ENCODE peak calls at places on chromosome 12, in six cellular contexts. S is lower leg skin, W is cardiac fibroblast, N is ovary, B is progenitor cell of endocrine pancreas, Z is dorsolateral prefrontal cortex. I is an unnamed sample.

GRCh38 chr12:96241484-96242256 is 47.5 kb downstream of the ELK3 start:
- DNase-seq in S (no peak), W (peak), N (no peak), B (no peak), Z (no peak), I (no peak)

GRCh38 chr12:1380171-1380974 is 214.0 kb downstream of the FBXL14 start:
- DNase-seq in S (no peak), W (no peak), N (no peak), B (no peak), Z (no peak), I (no peak)

GRCh38 chr12:83123039-83123438 is 436.3 kb downstream of the TMTC2 start:
- DNase-seq in S (no peak), W (peak), N (no peak), B (no peak), Z (no peak), I (no peak)

GRCh38 chr12:127282786-127283565 is 984.0 kb upstream of the TMEM132C start:
- DNase-seq in S (no peak), W (no peak), N (no peak), B (no peak), Z (no peak), I (no peak)

GRCh38 chr12:106147956-106148355 is 9.2 kb upstream of the NUAK1 start:
- DNase-seq in S (no peak), W (no peak), N (peak), B (no peak), Z (peak), I (no peak)

GRCh38 chr12:108299516-108299915 is 39.6 kb downstream of the CMKLR1 start:
- DNase-seq in S (no peak), W (no peak), N (no peak), B (no peak), Z (no peak), I (no peak)

GRCh38 chr12:14948672-14949071 is 10.3 kb upstream of the ERP27 start:
- DNase-seq in S (peak), W (peak), N (peak), B (no peak), Z (no peak), I (no peak)

GRCh38 chr12:132502149-132502881 is 12.4 kb downstream of the FBRSL1 start:
- DNase-seq in S (no peak), W (no peak), N (no peak), B (no peak), Z (no peak), I (no peak)

GRCh38 chr12:104083769-104084475 is 19.6 kb downstream of the HCFC2 start:
- DNase-seq in S (no peak), W (no peak), N (no peak), B (no peak), Z (no peak), I (no peak)

GRCh38 chr12:116313194-116313910 is 35.9 kb upstream of the MED13L start:
- DNase-seq in S (no peak), W (no peak), N (peak), B (no peak), Z (no peak), I (no peak)

DNA sequence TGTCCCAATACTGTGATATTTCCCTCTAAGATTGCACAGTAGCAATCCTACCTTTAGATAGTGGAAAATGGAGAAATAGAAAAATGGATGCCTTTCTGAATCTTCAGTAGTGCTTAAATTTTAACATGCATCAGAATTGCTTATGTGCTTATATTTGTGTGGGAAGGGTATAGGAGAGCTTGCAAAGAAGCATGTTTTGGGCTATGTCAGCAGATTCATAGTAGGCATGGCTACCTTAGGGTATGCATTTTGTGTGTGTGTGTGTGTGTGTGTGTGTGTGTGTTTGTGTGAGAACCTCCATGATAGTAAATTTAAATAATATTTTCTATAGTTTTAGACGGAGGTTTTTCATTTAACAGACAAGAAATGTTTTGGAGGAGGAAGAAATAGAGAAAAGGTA is 38.3 kb downstream of the NEUROD4 start:
- DNase-seq in S (no peak), W (no peak), N (no peak), B (no peak), Z (no peak), I (no peak)
- TF ChIP-seq CTCF in S (no peak), W (no peak), N (no peak), B (no peak), Z (no peak), I (no peak)

DNA sequence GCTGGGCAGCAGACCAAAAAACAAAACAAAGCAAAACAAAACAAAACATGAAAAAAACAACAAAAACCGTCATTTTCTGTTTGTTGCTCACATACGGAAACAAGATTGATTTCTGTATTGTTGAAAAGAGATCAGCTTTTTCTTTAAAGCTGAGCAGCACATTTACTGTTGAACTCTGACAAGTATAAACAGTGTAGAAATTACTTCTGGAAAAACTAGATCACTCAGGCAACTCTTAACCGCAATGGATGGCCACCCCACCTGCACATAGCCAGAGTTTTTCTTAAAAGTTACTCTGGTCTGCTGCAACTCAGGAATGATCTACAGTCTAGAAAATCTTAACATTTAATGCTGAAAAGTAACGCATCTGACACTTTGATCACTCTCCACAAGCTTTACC is 80.9 kb downstream of the PPM1H start:
- DNase-seq in S (no peak), W (no peak), N (no peak), B (no peak), Z (no peak), I (no peak)
- TF ChIP-seq CTCF in S (no peak), W (no peak), N (no peak), B (no peak), Z (no peak), I (no peak)

GRCh38 chr12:85519163-85519562 is 239.1 kb downstream of the ALX1 start:
- DNase-seq in S (no peak), W (no peak), N (no peak), B (no peak), Z (no peak), I (no peak)
- TF ChIP-seq CTCF in S (no peak), W (no peak), N (no peak), B (no peak), Z (no peak), I (no peak)

DNA sequence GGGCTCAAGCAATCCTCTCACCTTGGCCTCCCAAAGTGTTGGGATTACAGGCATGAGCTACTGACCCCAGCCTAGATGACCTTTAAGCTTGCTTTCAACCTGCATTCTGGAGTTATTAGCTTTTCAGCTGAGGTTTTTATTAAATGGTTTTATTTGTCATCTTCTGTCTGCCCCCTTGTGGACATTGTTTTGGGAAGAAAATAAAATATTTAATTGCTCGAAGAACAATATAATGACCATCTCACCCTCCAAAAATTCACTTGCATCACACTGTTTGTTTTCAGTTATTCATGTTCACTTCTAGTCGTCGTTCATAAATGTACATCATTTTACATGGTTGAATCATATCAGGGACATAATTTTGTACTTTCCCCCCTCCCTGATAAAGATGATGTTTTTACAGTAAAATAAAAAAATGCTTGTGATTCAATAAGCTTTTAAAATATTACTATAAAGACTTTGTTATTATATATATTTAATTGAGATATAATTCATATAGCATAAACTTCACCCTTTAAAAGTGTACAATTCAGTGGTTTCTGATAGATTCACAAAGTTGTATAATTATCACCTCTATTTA is 10.1 kb upstream of the SPATS2 start:
- DNase-seq in S (no peak), W (peak), N (no peak), B (no peak), Z (no peak), I (no peak)
- TF ChIP-seq CTCF in S (no peak), W (peak), N (peak), B (peak), Z (peak), I (no peak)

GRCh38 chr12:10612954-10613333 is 465 bp downstream of the MAGOHB start:
- DNase-seq in S (no peak), W (peak), N (no peak), B (no peak), Z (no peak), I (no peak)

GRCh38 chr12:10612110-10612509 is 1.3 kb downstream of the MAGOHB start:
- DNase-seq in S (no peak), W (no peak), N (no peak), B (no peak), Z (no peak), I (no peak)

GRCh38 chr12:10610188-10610587 is 3.2 kb downstream of the MAGOHB start:
- DNase-seq in S (no peak), W (no peak), N (no peak), B (no peak), Z (no peak), I (no peak)

GRCh38 chr12:10613334-10614055 is at the start of gene MAGOHB:
- DNase-seq in S (peak), W (peak), N (peak), B (peak), Z (peak), I (peak)

GRCh38 chr12:10607885-10608458 is 5.4 kb downstream of the MAGOHB start:
- DNase-seq in S (no peak), W (peak), N (no peak), B (no peak), Z (no peak), I (no peak)
- TF ChIP-seq CTCF in S (no peak), W (peak), N (no peak), B (peak), Z (no peak), I (no peak)

I was measured in omental fat pad.